ENCODE peak calls at places on chromosome 3, in four cellular contexts. N, Y, Z and F are unnamed samples.

GRCh38 chr3:11476814-11477213 is 166.9 kb downstream of the VGLL4 start:
- DNase-seq in N (no peak), Y (no peak), Z (no peak), F (no peak)

GRCh38 chr3:179260949-179261765 is 10.2 kb upstream of the KCNMB3 start:
- DNase-seq in N (peak), Y (no peak), Z (peak), F (peak)

GRCh38 chr3:138936763-138937689 is 9.9 kb downstream of the FOXL2 start:
- DNase-seq in N (no peak), Y (no peak), Z (no peak), F (no peak)

GRCh38 chr3:193416629-193417028 is 38.1 kb upstream of the ATP13A5 start:
- DNase-seq in N (no peak), Y (no peak), Z (no peak), F (no peak)

GRCh38 chr3:128033102-128033501 is 19.1 kb upstream of the SEC61A1 start:
- DNase-seq in N (no peak), Y (no peak), Z (no peak), F (no peak)

GRCh38 chr3:119630562-119631329 is 29.6 kb downstream of the POPDC2 start:
- DNase-seq in N (no peak), Y (no peak), Z (no peak), F (no peak)

GRCh38 chr3:42192334-42193200 is 73.4 kb downstream of the CCK start:
- DNase-seq in N (no peak), Y (no peak), Z (no peak), F (no peak)

GRCh38 chr3:64463981-64464380 is 223.8 kb downstream of the ADAMTS9 start:
- DNase-seq in N (no peak), Y (no peak), Z (no peak), F (no peak)

GRCh38 chr3:107806021-107806420 is 283.3 kb downstream of the BBX start:
- DNase-seq in N (no peak), Y (no peak), Z (no peak), F (no peak)

GRCh38 chr3:170563712-170564423 is 22.0 kb downstream of the SLC7A14 start:
- DNase-seq in N (no peak), Y (no peak), Z (no peak), F (no peak)

GRCh38 chr3:14870564-14871060 is 51.9 kb downstream of the FGD5 start:
- DNase-seq in N (no peak), Y (no peak), Z (no peak), F (no peak)

GRCh38 chr3:170477395-170477794 is 58.7 kb downstream of the CLDN11 start:
- DNase-seq in N (no peak), Y (no peak), Z (no peak), F (no peak)

DNA sequence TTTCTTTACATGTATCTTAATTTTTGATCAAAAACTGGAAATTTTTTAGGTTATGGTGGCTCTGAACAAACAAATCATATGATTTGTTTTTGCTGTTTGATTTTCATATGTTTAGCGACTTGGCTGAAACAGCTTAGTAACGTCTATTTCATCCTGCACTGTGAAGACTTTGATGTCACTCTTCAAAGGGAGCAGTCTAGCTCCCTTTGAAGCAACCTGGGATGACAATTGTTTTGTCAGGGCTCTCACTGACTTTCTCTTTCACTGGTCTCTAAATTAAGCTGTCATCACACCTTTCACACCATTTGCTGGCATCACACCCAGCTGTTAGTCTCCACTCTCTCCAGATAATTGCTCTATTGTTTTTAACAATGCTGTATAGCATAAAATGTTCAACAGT is 896.9 kb downstream of the IGSF11 start:
- DNase-seq in N (no peak), Y (no peak), Z (no peak), F (no peak)
- TF ChIP-seq FOSL1 in N (no peak), Y (no peak), Z (no peak), F (no peak)

GRCh38 chr3:35936571-35936970 is 297.2 kb downstream of the ARPP21 start:
- DNase-seq in N (no peak), Y (no peak), Z (no peak), F (no peak)
- TF ChIP-seq FOSL1 in N (no peak), Y (no peak), Z (no peak), F (no peak)

GRCh38 chr3:78139166-78139565 is 1099.3 kb downstream of the ROBO2 start:
- DNase-seq in N (no peak), Y (no peak), Z (no peak), F (no peak)
- TF ChIP-seq FOSL1 in N (no peak), Y (no peak), Z (no peak), F (no peak)

GRCh38 chr3:98778852-98779379 is 15.8 kb downstream of the ST3GAL6 start:
- DNase-seq in N (no peak), Y (no peak), Z (no peak), F (peak)

GRCh38 chr3:98780343-98780742 is 17.2 kb downstream of the ST3GAL6 start:
- DNase-seq in N (no peak), Y (no peak), Z (no peak), F (no peak)

GRCh38 chr3:98778383-98778782 is 15.2 kb downstream of the ST3GAL6 start:
- DNase-seq in N (no peak), Y (no peak), Z (no peak), F (no peak)

GRCh38 chr3:98777801-98778220 is 14.7 kb downstream of the ST3GAL6 start:
- DNase-seq in N (no peak), Y (no peak), Z (no peak), F (no peak)

GRCh38 chr3:98779936-98780335 is 16.8 kb downstream of the ST3GAL6 start:
- DNase-seq in N (no peak), Y (no peak), Z (no peak), F (peak)
- TF ChIP-seq FOSL1 in N (no peak), Y (no peak), Z (no peak), F (no peak)

GRCh38 chr3:160152638-160153037 is 72.6 kb upstream of the C3orf80 start:
- DNase-seq in N (no peak), Y (no peak), Z (no peak), F (no peak)
- TF ChIP-seq FOSL1 in N (no peak), Y (no peak), Z (no peak), F (no peak)

DNA sequence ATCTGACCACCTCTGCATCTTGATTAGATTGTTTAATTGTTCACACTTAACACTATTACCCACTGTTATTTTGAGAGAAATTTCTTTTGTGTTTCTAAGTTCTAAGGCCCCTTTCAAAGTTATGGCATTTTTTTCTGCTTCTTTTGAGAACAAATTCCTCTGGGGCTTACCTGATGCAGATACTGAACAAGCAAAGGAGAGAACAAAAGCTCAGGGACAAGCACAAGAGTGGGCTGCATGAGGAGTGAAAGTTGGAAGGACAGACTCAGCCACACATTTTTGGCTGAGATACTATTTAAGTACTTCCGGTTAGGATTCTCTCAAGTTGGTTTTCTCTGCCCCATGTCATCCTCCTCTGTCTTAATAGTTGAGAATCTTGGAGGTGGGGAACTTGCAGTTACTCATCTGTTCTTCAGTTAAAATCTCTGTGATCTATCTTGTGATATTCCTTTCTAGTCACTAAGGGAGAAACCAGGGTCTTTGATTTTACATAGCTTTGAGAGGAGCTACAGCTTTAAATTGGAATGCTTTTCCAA is 54.7 kb downstream of the CMTM6 start:
- DNase-seq in N (no peak), Y (no peak), Z (no peak), F (no peak)
- TF ChIP-seq FOSL1 in N (no peak), Y (no peak), Z (no peak), F (no peak)

GRCh38 chr3:31358473-31359075 is 174.2 kb upstream of the STT3B start:
- DNase-seq in N (no peak), Y (no peak), Z (no peak), F (no peak)
- TF ChIP-seq FOSL1 in N (no peak), Y (no peak), Z (no peak), F (no peak)